ENCODE peak calls at places on chromosomes 5 and 9, in six cellular contexts. N is kidney tubule cell, H is breast epithelium, I is frontal cortex, M is AML-193, J is Right ventricle myocardium superior. E is an unnamed sample.
A peak's percentile ranks its signal among the peaks of the same experiment; 100 is the strongest.

GRCh38 chr9:114718801-114719221 is 36.8 kb upstream of the TEX48 start:
- DNase-seq in N (peak; percentile 96), H (no peak), I (no peak), M (no peak), J (no peak), E (no peak)

GRCh38 chr9:131740898-131741297 is 1.0 kb upstream of the RAPGEF1 start:
- DNase-seq in N (no peak), H (no peak), I (no peak), M (no peak), J (no peak), E (no peak)

GRCh38 chr9:99383536-99383935 is 161.5 kb downstream of the SEC61B start:
- DNase-seq in N (no peak), H (no peak), I (no peak), M (no peak), J (no peak), E (no peak)

GRCh38 chr9:133658442-133659431 is 22.6 kb downstream of the DBH start:
- DNase-seq in N (peak; percentile 31), H (no peak), I (no peak), M (no peak), J (peak; percentile 61), E (no peak)

GRCh38 chr5:137442660-137443059 is 56.5 kb downstream of the SPOCK1 start:
- DNase-seq in N (no peak), H (no peak), I (no peak), M (no peak), J (no peak), E (no peak)

GRCh38 chr5:141564216-141564692 is 54.5 kb downstream of the DIAPH1 start:
- DNase-seq in N (peak; percentile 94), H (no peak), I (peak; percentile 46), M (peak; percentile 89), J (no peak), E (peak; percentile 84)

GRCh38 chr5:100550531-100551036 is 15.4 kb downstream of the FAM174A start:
- DNase-seq in N (peak; percentile 72), H (no peak), I (no peak), M (no peak), J (no peak), E (peak; percentile 72)

GRCh38 chr5:151569132-151570046 is 21.7 kb downstream of the FAT2 start:
- DNase-seq in N (peak; percentile 98), H (no peak), I (no peak), M (no peak), J (no peak), E (peak; percentile 35)

GRCh38 chr5:14821721-14822120 is 49.9 kb downstream of the ANKH start:
- DNase-seq in N (no peak), H (no peak), I (no peak), M (no peak), J (no peak), E (no peak)

GRCh38 chr9:98997580-98997979 is 53.9 kb downstream of the COL15A1 start:
- DNase-seq in N (no peak), H (no peak), I (no peak), M (no peak), J (no peak), E (no peak)

GRCh38 chr9:13450723-13451122 is 171.2 kb upstream of the MPDZ start:
- DNase-seq in N (no peak), H (no peak), I (no peak), M (no peak), J (no peak), E (peak; percentile 2)

GRCh38 chr9:85024374-85024773 is 354.8 kb downstream of the NTRK2 start:
- DNase-seq in N (no peak), H (no peak), I (no peak), M (no peak), J (no peak), E (no peak)

GRCh38 chr5:112800901-112801300 is 60.2 kb upstream of the SRP19 start:
- DNase-seq in N (no peak), H (no peak), I (no peak), M (no peak), J (no peak), E (no peak)

GRCh38 chr5:106076655-106077054 is 1594.1 kb downstream of the EFNA5 start:
- DNase-seq in N (no peak), H (no peak), I (no peak), M (no peak), J (no peak), E (no peak)

GRCh38 chr5:172150514-172151425 is 37.3 kb downstream of the STK10 start:
- DNase-seq in N (no peak), H (no peak), I (no peak), M (peak; percentile 96), J (peak; percentile 84), E (no peak)

GRCh38 chr5:122142480-122142879 is 13.1 kb downstream of the ZNF474 start:
- DNase-seq in N (peak; percentile 99), H (no peak), I (no peak), M (no peak), J (no peak), E (no peak)

GRCh38 chr9:105063665-105064247 is 135.8 kb upstream of the ABCA1 start:
- DNase-seq in N (peak; percentile 96), H (no peak), I (no peak), M (no peak), J (peak; percentile 43), E (no peak)

GRCh38 chr5:73917433-73917832 is 291.4 kb downstream of the ARHGEF28 start:
- DNase-seq in N (peak; percentile 45), H (no peak), I (no peak), M (no peak), J (peak; percentile 66), E (no peak)

GRCh38 chr5:32388429-32389111 is 56.0 kb downstream of the ZFR start:
- DNase-seq in N (no peak), H (no peak), I (no peak), M (no peak), J (no peak), E (no peak)

GRCh38 chr5:151628112-151628823 is 37.1 kb upstream of the FAT2 start:
- DNase-seq in N (no peak), H (no peak), I (no peak), M (no peak), J (peak; percentile 75), E (no peak)

GRCh38 chr9:79817469-79818004 is 245.8 kb downstream of the TLE4 start:
- DNase-seq in N (peak; percentile 65), H (no peak), I (no peak), M (no peak), J (peak; percentile 53), E (no peak)

GRCh38 chr5:54645888-54646284 is 128.3 kb downstream of the SNX18 start:
- DNase-seq in N (no peak), H (no peak), I (no peak), M (no peak), J (no peak), E (no peak)

GRCh38 chr9:86093788-86094555 is 5.4 kb downstream of the GOLM1 start:
- DNase-seq in N (peak; percentile 89), H (peak; percentile 74), I (no peak), M (no peak), J (no peak), E (peak; percentile 17)

GRCh38 chr9:130681769-130682489 is 11.7 kb upstream of the EXOSC2 start:
- DNase-seq in N (no peak), H (no peak), I (no peak), M (peak; percentile 10), J (no peak), E (no peak)

GRCh38 chr5:537098-537497 is 12.8 kb upstream of the SLC9A3 start:
- DNase-seq in N (no peak), H (no peak), I (no peak), M (no peak), J (peak; percentile 31), E (no peak)

GRCh38 chr9:13627502-13627901 is 348.0 kb upstream of the MPDZ start:
- DNase-seq in N (no peak), H (no peak), I (no peak), M (no peak), J (no peak), E (no peak)

GRCh38 chr5:71880531-71880930 is 161.5 kb downstream of the CARTPT start:
- DNase-seq in N (no peak), H (no peak), I (no peak), M (no peak), J (no peak), E (no peak)

GRCh38 chr5:16483361-16483760 is 17.8 kb upstream of the ZNF622 start:
- DNase-seq in N (no peak), H (no peak), I (no peak), M (no peak), J (no peak), E (no peak)

GRCh38 chr9:114093761-114094505 is 5.2 kb downstream of the KIF12 start:
- DNase-seq in N (no peak), H (no peak), I (no peak), M (no peak), J (no peak), E (no peak)

GRCh38 chr5:80481019-80481893 is 6.6 kb upstream of the FAM151B start:
- DNase-seq in N (peak; percentile 60), H (no peak), I (no peak), M (peak; percentile 61), J (no peak), E (peak; percentile 27)

GRCh38 chr5:23440703-23441102 is 66.7 kb upstream of the PRDM9 start:
- DNase-seq in N (no peak), H (no peak), I (no peak), M (no peak), J (no peak), E (no peak)

GRCh38 chr5:97046270-97046982 is 96.0 kb downstream of the LIX1 start:
- DNase-seq in N (peak; percentile 91), H (no peak), I (no peak), M (no peak), J (no peak), E (no peak)

GRCh38 chr9:8651830-8652229 is 852.3 kb upstream of the DMAC1 start:
- DNase-seq in N (no peak), H (no peak), I (no peak), M (no peak), J (no peak), E (no peak)

GRCh38 chr9:126158591-126159519 is 167.8 kb upstream of the MVB12B start:
- DNase-seq in N (no peak), H (no peak), I (no peak), M (no peak), J (no peak), E (no peak)

GRCh38 chr5:150590979-150591411 is 49.5 kb upstream of the SYNPO start:
- DNase-seq in N (no peak), H (no peak), I (no peak), M (no peak), J (peak; percentile 75), E (no peak)

GRCh38 chr9:18485691-18486090 is 11.7 kb downstream of the ADAMTSL1 start:
- DNase-seq in N (no peak), H (no peak), I (no peak), M (no peak), J (no peak), E (no peak)

GRCh38 chr5:73540192-73540591 is 25.2 kb downstream of the ANKRA2 start:
- DNase-seq in N (peak; percentile 95), H (no peak), I (no peak), M (no peak), J (no peak), E (no peak)

GRCh38 chr9:138075496-138075895 is 197.9 kb downstream of the CACNA1B start:
- DNase-seq in N (no peak), H (no peak), I (no peak), M (no peak), J (no peak), E (no peak)

E was measured in GM12878.